ENCODE peak calls at places on chromosome 21, in eight cellular contexts. U, A, L, Z, H, W, J and E are unnamed samples.

GRCh38 chr21:36788116-36788515 is 89.2 kb downstream of the SIM2 start:
- DNase-seq in U (no peak), A (no peak), L (no peak), Z (no peak), H (no peak), W (no peak), J (no peak), E (no peak)

GRCh38 chr21:44653123-44653522 is 1.3 kb downstream of the KRTAP12-4 start:
- DNase-seq in U (no peak), A (no peak), L (no peak), Z (no peak), H (no peak), W (no peak), J (no peak), E (no peak)

GRCh38 chr21:17769049-17769845 is 49.9 kb downstream of the C21orf91 start:
- DNase-seq in U (no peak), A (no peak), L (no peak), Z (no peak), H (no peak), W (no peak), J (no peak), E (no peak)

GRCh38 chr21:31557421-31557955 is 102.0 kb upstream of the SOD1 start:
- DNase-seq in U (peak), A (peak), L (peak), Z (peak), H (peak), W (no peak), J (peak), E (no peak)

GRCh38 chr21:36548866-36549265 is 68.9 kb upstream of the CLDN14 start:
- DNase-seq in U (no peak), A (no peak), L (no peak), Z (no peak), H (no peak), W (no peak), J (no peak), E (no peak)

GRCh38 chr21:35168702-35169101 is 119.6 kb upstream of the RUNX1 start:
- DNase-seq in U (no peak), A (no peak), L (no peak), Z (no peak), H (no peak), W (no peak), J (no peak), E (no peak)

GRCh38 chr21:31354122-31354521 is 10.1 kb upstream of the TIAM1 start:
- DNase-seq in U (no peak), A (no peak), L (no peak), Z (no peak), H (no peak), W (no peak), J (no peak), E (no peak)

GRCh38 chr21:38380391-38381137 is 117.7 kb downstream of the ERG start:
- DNase-seq in U (no peak), A (no peak), L (no peak), Z (no peak), H (no peak), W (no peak), J (no peak), E (no peak)

GRCh38 chr21:28444131-28444530 is 548.5 kb downstream of the LTN1 start:
- DNase-seq in U (no peak), A (no peak), L (no peak), Z (no peak), H (no peak), W (no peak), J (no peak), E (no peak)

GRCh38 chr21:16913010-16913409 is 599.8 kb upstream of the CXADR start:
- DNase-seq in U (no peak), A (no peak), L (no peak), Z (no peak), H (no peak), W (no peak), J (no peak), E (no peak)

GRCh38 chr21:36320421-36321324 is 676 bp downstream of the MORC3 start:
- DNase-seq in U (no peak), A (no peak), L (no peak), Z (peak), H (peak), W (no peak), J (peak), E (no peak)

GRCh38 chr21:41769521-41769920 is 2.7 kb upstream of the RIPK4 start:
- DNase-seq in U (no peak), A (no peak), L (no peak), Z (no peak), H (no peak), W (no peak), J (no peak), E (no peak)

GRCh38 chr21:35239811-35240219 is 190.7 kb upstream of the RUNX1 start:
- DNase-seq in U (no peak), A (no peak), L (no peak), Z (no peak), H (no peak), W (no peak), J (no peak), E (no peak)

GRCh38 chr21:28283652-28284490 is 708.8 kb downstream of the LTN1 start:
- DNase-seq in U (no peak), A (no peak), L (no peak), Z (no peak), H (no peak), W (no peak), J (no peak), E (no peak)